ENCODE peak calls at places on chromosomes 6 and 20, in ten cellular contexts. T is endothelial cell of umbilical vein, Q is ascending aorta, G is vagina, P is HCT116, C is neural progenitor cell, B is IMR-90, F is cardiac muscle cell, H is tibial artery, S is H9. D is an unnamed sample. For H3K4me1 and H3K27me3, the result is how much of the 10 kb centered on the place peaks cover.

GRCh38 chr6:55901765-55902164 is 26.4 kb upstream of the BMP5 start:
- DNase-seq in T (no peak), Q (no peak), G (no peak), P (no peak), C (no peak), B (no peak), F (no peak), H (no peak), S (no peak), D (no peak)

GRCh38 chr20:13289031-13289430 is 68.0 kb downstream of the ISM1 start:
- DNase-seq in T (no peak), Q (no peak), G (no peak), P (no peak), C (no peak), B (no peak), F (no peak), H (no peak), S (no peak), D (no peak)

GRCh38 chr6:159677226-159677901 is 15.7 kb downstream of the SOD2 start:
- DNase-seq in T (no peak), Q (no peak), G (no peak), P (no peak), C (no peak), B (no peak), F (no peak), H (no peak), S (no peak), D (no peak)

GRCh38 chr20:57877131-57877784 is 167.4 kb upstream of the PMEPA1 start:
- DNase-seq in T (no peak), Q (peak), G (peak), P (no peak), C (no peak), B (no peak), F (peak), H (no peak), S (no peak), D (no peak)

GRCh38 chr20:10074513-10074912 is 39.7 kb downstream of the ANKEF1 start:
- DNase-seq in T (peak), Q (no peak), G (no peak), P (peak), C (no peak), B (peak), F (no peak), H (peak), S (no peak), D (no peak)

GRCh38 chr6:97462944-97463343 is 179.9 kb upstream of the MMS22L start:
- DNase-seq in T (no peak), Q (no peak), G (no peak), P (no peak), C (no peak), B (no peak), F (no peak), H (no peak), S (no peak), D (no peak)

GRCh38 chr20:31440012-31440659 is at the start of gene DEFB123:
- DNase-seq in T (no peak), Q (no peak), G (no peak), P (no peak), C (no peak), B (no peak), F (no peak), H (no peak), S (no peak), D (no peak)

GRCh38 chr20:19784511-19785172 is 26.6 kb downstream of the RIN2 start:
- DNase-seq in T (peak), Q (peak), G (no peak), P (peak), C (peak), B (peak), F (peak), H (peak), S (peak), D (peak)

GRCh38 chr6:10431423-10432164 is 16.7 kb upstream of the TFAP2A start:
- DNase-seq in T (no peak), Q (no peak), G (no peak), P (no peak), C (no peak), B (no peak), F (no peak), H (no peak), S (no peak), D (no peak)

GRCh38 chr6:37125779-37126553 is 44.0 kb upstream of the PIM1 start:
- DNase-seq in T (peak), Q (no peak), G (no peak), P (no peak), C (peak), B (no peak), F (peak), H (no peak), S (peak), D (no peak)

GRCh38 chr6:37126961-37127360 is 43.0 kb upstream of the PIM1 start:
- DNase-seq in T (no peak), Q (no peak), G (no peak), P (no peak), C (no peak), B (no peak), F (no peak), H (no peak), S (no peak), D (no peak)

GRCh38 chr6:37126554-37126906 is 43.4 kb upstream of the PIM1 start:
- DNase-seq in T (no peak), Q (no peak), G (no peak), P (no peak), C (no peak), B (no peak), F (peak), H (no peak), S (no peak), D (no peak)

GRCh38 chr6:37122861-37123260 is 47.1 kb upstream of the PIM1 start:
- DNase-seq in T (no peak), Q (no peak), G (no peak), P (no peak), C (no peak), B (peak), F (no peak), H (no peak), S (no peak), D (no peak)

DNA sequence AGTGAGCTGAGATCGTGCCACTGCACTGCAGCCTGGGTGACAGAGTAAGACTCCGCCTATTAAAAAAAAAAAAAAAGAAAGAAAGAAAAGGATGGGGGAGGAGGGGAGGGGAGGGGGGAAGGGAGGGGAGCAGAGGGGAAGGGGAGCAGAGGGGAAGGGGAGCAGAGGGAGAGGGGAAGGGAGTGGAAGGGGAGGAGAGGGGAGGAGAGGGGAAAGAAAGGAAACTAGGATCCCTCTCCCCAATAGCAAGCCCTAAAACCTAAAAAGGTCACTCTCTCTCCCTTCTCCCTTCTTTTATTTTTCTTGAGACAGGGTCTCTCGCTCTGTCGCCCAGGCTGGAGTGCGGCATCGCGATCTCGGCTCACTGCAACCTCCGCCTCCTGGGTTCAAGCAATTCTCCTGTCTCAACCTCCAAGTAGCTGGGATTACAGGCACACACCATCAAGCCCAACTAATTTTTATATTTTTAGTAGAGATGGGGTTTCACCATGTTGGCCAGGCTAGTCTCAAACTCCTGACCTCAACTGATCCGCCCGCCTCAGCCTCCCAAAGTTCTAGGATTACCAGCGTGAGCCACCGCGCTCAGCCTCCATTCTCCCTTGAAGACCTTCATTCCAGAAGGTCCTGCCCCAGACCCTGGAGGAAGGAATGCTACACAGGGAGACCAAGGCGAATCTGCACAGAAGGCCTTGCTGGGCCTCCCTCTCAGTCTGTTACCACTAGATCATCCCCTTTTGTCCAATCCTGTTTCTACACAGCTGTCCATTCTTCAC is 45.8 kb upstream of the PIM1 start:
- DNase-seq in T (no peak), Q (no peak), G (no peak), P (no peak), C (no peak), B (no peak), F (no peak), H (no peak), S (peak), D (no peak)
- H3K4me1 ChIP-seq in T (under half), Q (under half), G (under half), P (under half), C (under half), B (under half), F (under half), H (under half), S (under half), D (under half)

DNA sequence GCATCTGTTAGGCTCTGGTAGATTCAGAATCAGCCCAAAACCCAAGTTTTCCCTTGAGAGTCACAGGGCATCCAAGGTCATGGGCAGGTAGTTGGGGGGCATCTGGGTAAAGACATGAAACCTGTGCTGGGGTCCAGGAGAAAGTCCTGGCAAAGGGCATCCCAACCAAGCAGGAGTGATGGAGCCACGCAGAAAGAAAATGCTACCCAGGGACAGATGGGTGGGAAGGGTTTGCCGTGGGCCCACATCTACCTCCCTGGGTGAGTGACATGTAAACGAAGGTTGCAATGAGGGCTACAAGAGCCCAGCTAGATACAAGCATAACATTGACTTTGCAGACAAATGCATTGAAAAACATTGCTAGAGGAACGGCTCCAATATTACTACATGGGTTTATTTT is 135.5 kb downstream of the SYNDIG1 start:
- DNase-seq in T (no peak), Q (no peak), G (no peak), P (no peak), C (no peak), B (no peak), F (no peak), H (no peak), S (no peak), D (no peak)
- H3K27me3 ChIP-seq in T (under half), Q (under half), G (under half), P (under half), C (under half), B (under half), F (under half), H (under half), S (under half), D (under half)

GRCh38 chr20:4029505-4030467 is 14.4 kb upstream of the RNF24 start:
- DNase-seq in T (no peak), Q (no peak), G (no peak), P (no peak), C (no peak), B (no peak), F (no peak), H (no peak), S (no peak), D (no peak)
- H3K4me1 ChIP-seq in T (under half), Q (under half), G (under half), P (under half), C (under half), B (under half), F (under half), H (under half), S (under half), D (under half)

DNA sequence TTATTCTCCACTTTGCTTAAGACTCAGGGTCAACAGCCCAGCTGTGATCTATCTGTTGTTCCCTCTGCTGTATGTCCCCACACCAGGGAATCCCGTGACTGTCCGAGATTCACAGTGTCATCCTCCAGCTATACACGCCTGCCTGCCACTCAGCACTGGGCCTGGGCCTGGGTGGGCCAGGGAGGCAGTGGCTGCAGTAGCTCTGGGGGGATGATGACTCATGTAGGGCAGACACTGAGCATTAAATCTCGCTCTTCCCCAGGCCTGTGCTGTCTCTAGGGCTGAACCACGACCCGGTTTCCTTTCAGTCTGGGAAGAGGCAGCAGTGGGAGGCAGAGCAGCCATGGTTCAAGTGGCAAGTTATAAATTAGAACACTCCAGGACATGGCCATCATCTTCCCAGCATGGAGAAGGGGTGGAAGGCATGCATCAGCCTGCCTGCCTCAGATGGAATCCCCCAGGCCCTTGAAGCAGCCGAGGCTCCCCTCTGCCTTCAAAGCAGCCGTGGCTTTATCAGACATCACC is 173.9 kb downstream of the LRFN2 start:
- DNase-seq in T (no peak), Q (no peak), G (no peak), P (no peak), C (no peak), B (no peak), F (no peak), H (no peak), S (no peak), D (no peak)
- H3K27me3 ChIP-seq in T (under half), Q (under half), G (under half), P (under half), C (under half), B (under half), F (under half), H (under half), S (under half), D (under half)

DNA sequence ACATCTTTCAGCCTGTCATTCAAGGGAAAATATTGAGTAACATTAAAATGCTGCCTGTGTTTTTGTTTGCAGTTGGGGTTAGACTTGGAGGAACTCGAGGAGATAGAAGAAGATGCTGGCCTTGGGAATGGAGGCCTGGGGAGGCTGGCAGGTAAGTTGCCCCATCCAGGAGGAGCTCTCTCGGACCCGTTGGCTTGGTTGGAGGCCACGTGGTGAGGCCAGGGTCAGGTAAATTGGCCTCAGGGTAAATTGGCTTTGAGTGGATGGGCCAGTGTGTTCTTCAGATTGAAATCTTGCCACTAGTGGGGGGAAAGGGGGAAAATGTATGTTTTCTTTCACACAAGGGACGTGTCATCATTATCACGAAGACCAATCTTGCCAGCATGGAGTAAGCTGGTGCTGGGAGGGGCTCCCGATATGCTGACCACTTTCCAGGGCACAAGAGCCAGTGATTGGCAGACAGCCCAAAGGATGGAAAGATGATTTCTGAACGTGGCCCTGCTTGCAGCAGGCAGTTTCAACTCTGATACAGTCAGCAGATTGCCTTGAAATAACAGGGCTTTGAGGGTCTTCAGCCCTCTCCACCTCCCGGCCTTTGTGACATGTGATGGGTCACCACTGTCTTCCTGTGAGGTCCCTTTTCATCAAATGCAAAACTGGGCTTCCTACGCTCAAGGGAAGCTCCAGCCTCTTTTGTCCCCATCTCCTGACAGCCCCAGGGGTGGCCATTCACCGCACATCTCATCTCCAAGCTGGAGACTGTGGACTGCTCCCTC is 21.4 kb downstream of the PYGB start:
- DNase-seq in T (no peak), Q (peak), G (no peak), P (no peak), C (no peak), B (no peak), F (no peak), H (peak), S (peak), D (peak)
- H3K4me1 ChIP-seq in T (under half), Q (under half), G (under half), P (under half), C (under half), B (under half), F (under half), H (under half), S (under half), D (under half)

GRCh38 chr6:105097288-105097687 is 82.5 kb downstream of the POPDC3 start:
- DNase-seq in T (no peak), Q (no peak), G (no peak), P (no peak), C (no peak), B (no peak), F (no peak), H (no peak), S (no peak), D (no peak)
- H3K27me3 ChIP-seq in T (under half), Q (under half), G (under half), P (under half), C (under half), B (under half), F (under half), H (under half), S (under half), D (under half)

D was measured in gastrocnemius medialis.